ENCODE peak calls at places on chromosomes 2 and 18, in five cellular contexts. O is neuronal stem cell, L is IMR-90, P is trophoblast cell, Z is H1. R is an unnamed sample.

GRCh38 chr2:66888791-66889631 is 454.1 kb downstream of the MEIS1 start:
- DNase-seq in O (no peak), P (no peak), Z (no peak), L (peak), R (peak)

GRCh38 chr2:197515798-197516761 is at the start of gene MOB4:
- DNase-seq in O (peak), L (peak), P (peak), Z (peak), R (peak)

GRCh38 chr18:54608008-54608642 is 17.1 kb downstream of the DYNAP start:
- DNase-seq in P (no peak), Z (no peak), O (no peak), L (peak), R (peak)

GRCh38 chr2:60880988-60881932 is at the start of gene REL:
- DNase-seq in O (peak), L (peak), P (peak), Z (peak), R (peak)

GRCh38 chr18:79580481-79581171 is 99.0 kb upstream of the CTDP1 start:
- DNase-seq in P (no peak), O (no peak), Z (no peak), L (no peak), R (no peak)

GRCh38 chr2:197934926-197935274 is 130.5 kb downstream of the PLCL1 start:
- DNase-seq in Z (no peak), P (no peak), O (no peak), L (no peak), R (no peak)

GRCh38 chr18:67035026-67035425 is 431.1 kb upstream of the CDH19 start:
- DNase-seq in P (no peak), Z (peak), L (no peak), O (no peak), R (no peak)

GRCh38 chr2:130807659-130808385 is 28.9 kb upstream of the ARHGEF4 start:
- DNase-seq in P (no peak), O (no peak), L (no peak), Z (no peak), R (no peak)

GRCh38 chr2:162711832-162712540 is 126.6 kb downstream of the KCNH7 start:
- DNase-seq in Z (no peak), L (no peak), O (no peak), P (no peak), R (no peak)

GRCh38 chr2:28565720-28566295 is 69.9 kb downstream of the PLB1 start:
- DNase-seq in Z (no peak), P (peak), L (no peak), O (no peak), R (no peak)

GRCh38 chr2:15593327-15593705 is 1.6 kb downstream of the DDX1 start:
- DNase-seq in Z (no peak), O (no peak), P (no peak), L (no peak), R (no peak)
- H3K4me3 ChIP-seq in Z (no peak), O (no peak), P (no peak), L (no peak), R (no peak)

DNA sequence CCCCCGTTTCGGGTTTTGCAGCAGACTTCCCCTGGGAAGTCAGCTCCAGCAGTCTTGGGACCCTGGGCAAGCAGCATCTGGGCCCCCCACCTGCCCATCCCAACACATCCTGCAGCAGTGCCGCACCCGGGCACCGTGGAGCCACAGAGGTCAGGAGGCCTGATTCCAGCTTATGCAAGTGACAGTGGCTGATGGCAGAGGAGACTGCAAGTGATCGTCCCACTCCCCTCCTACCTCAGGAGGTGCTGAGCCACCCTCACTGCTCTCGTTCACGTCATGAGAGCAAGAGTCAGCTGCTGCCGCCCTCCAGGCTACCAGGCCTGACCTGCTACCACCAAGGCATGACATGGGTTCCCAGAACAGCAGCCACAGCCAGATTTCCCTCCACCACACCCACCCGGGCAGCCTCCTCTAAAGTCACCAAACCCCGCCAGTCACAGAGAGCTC is 18.2 kb downstream of the COX7A2L start:
- DNase-seq in O (no peak), L (no peak), P (peak), Z (no peak), R (no peak)
- H4K91ac ChIP-seq in O (no peak), L (peak), P (peak), Z (no peak), R (peak)

DNA sequence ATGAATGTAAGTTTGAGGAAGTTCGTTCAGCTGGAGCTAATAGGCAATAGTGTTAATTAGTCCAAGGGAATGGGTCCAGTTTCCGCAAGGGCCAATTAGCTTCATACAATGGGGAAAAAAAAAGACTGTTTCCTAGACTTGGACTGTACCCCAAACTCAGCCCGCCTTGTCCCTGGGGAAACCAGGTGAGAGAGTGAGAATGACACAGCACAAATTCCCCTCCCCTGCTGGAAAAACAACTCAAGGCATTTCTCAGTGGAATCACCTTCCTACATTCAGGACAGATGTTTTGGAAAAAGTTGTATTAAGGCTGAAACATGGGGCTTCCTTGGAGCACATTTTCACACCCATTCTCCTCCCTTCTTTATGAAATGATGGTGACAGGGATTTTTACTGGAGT is 179.1 kb downstream of the ICOS start:
- DNase-seq in L (no peak), O (no peak), Z (no peak), P (no peak), R (no peak)
- H3K4ac ChIP-seq in L (no peak), O (no peak), Z (no peak), P (no peak), R (no peak)

DNA sequence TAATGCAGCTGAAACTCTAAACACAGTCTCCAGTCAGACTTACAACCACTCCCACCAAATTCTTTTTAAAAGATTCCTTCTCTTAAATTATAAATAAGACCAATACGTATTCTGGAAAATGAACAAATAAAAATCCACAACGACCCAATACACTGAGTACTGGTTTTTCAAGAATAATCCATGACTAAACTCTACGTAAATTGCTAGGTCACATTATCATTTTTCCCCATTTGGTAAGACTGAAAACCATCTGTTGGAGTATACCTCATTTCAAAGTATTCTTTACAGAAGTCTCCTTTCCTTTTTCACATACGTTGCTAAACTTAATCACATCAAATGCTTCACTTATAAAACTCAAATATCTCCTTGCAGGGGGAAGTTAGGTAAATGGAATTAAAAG is 6.0 kb downstream of the ZNF516 start:
- DNase-seq in Z (no peak), L (peak), O (no peak), P (no peak), R (no peak)
- H3K4me3 ChIP-seq in Z (no peak), L (no peak), O (no peak), P (no peak), R (peak)

R was measured in mesenchymal stem cell.